ENCODE peak calls at places on chromosomes 1 and 21, in four cellular contexts. T is CD8-positive, alpha-beta T cell; A is fibroblast of lung; O is RWPE2. C is an unnamed sample.
A peak's percentile ranks its signal among the peaks of the same experiment; 100 is the strongest.

GRCh38 chr1:165697491-165697880 is 876 bp downstream of the ALDH9A1 start:
- DNase-seq in O (no peak), A (no peak), T (no peak), C (no peak)

GRCh38 chr1:17834561-17835100 is 79.5 kb downstream of the ACTL8 start:
- DNase-seq in A (no peak), O (no peak), T (no peak), C (peak; percentile 43)

GRCh38 chr1:71658295-71658694 is 577.5 kb upstream of the ZRANB2 start:
- DNase-seq in A (peak; percentile 51), O (no peak), T (no peak), C (no peak)

GRCh38 chr1:59709333-59709732 is 105.4 kb upstream of the HOOK1 start:
- DNase-seq in O (no peak), A (no peak), T (no peak), C (no peak)

GRCh38 chr21:25428537-25428936 is 178.7 kb downstream of the MRPL39 start:
- DNase-seq in O (no peak), T (no peak), A (peak; percentile 1), C (no peak)

GRCh38 chr1:153386500-153386901 is 4.4 kb downstream of the S100A8 start:
- DNase-seq in O (no peak), T (no peak), A (no peak), C (no peak)

GRCh38 chr1:28370220-28371010 is 875 bp downstream of the PHACTR4 start:
- DNase-seq in O (no peak), A (peak; percentile 41), T (peak; percentile 3), C (no peak)

GRCh38 chr21:19275065-19275464 is 871.5 kb upstream of the TMPRSS15 start:
- DNase-seq in T (no peak), A (no peak), O (no peak), C (no peak)

GRCh38 chr21:41133896-41134522 is 34.0 kb upstream of the BACE2 start:
- DNase-seq in O (no peak), T (no peak), A (peak; percentile 52), C (no peak)

GRCh38 chr1:28512058-28512611 is 6.3 kb downstream of the RCC1 start:
- DNase-seq in O (no peak), A (peak; percentile 35), T (no peak), C (no peak)

GRCh38 chr1:186055846-186056245 is 319.2 kb downstream of the TPR start:
- DNase-seq in A (peak; percentile 24), O (no peak), T (no peak), C (no peak)

GRCh38 chr1:153364181-153364580 is 6.5 kb downstream of the S100A9 start:
- DNase-seq in T (no peak), A (no peak), O (no peak), C (no peak)

GRCh38 chr1:21397813-21398188 is 42.1 kb upstream of the NBPF3 start:
- DNase-seq in T (no peak), O (no peak), A (no peak), C (no peak)

GRCh38 chr21:40512590-40512989 is 334.4 kb downstream of the DSCAM start:
- DNase-seq in T (no peak), A (no peak), O (no peak), C (no peak)

GRCh38 chr1:241630899-241631298 is 9.3 kb downstream of the CHML start:
- DNase-seq in T (no peak), O (no peak), A (no peak), C (no peak)

GRCh38 chr1:53559854-53560571 is 100.8 kb downstream of the DMRTB1 start:
- DNase-seq in A (no peak), T (no peak), O (peak; percentile 37), C (peak; percentile 40)

GRCh38 chr1:221774054-221774842 is 32.4 kb upstream of the DUSP10 start:
- DNase-seq in T (no peak), O (no peak), A (no peak), C (no peak)

GRCh38 chr1:29636936-29637335 is 400.6 kb downstream of the PTPRU start:
- DNase-seq in O (no peak), T (no peak), A (no peak), C (no peak)

GRCh38 chr1:43747736-43748135 is 40.4 kb downstream of the ST3GAL3 start:
- DNase-seq in T (no peak), A (no peak), O (no peak), C (no peak)

GRCh38 chr1:22671999-22672398 is 19.0 kb downstream of the C1QB start:
- DNase-seq in O (no peak), A (no peak), T (no peak), C (no peak)

GRCh38 chr1:21229246-21230000 is 52.7 kb upstream of the EIF4G3 start:
- DNase-seq in A (peak; percentile 36), T (no peak), O (no peak), C (no peak)

GRCh38 chr1:240070188-240070587 is 21.5 kb upstream of the FMN2 start:
- DNase-seq in T (no peak), A (no peak), O (no peak), C (no peak)

GRCh38 chr1:2566106-2567045 is 10.2 kb downstream of the TNFRSF14 start:
- DNase-seq in A (no peak), T (no peak), O (no peak), C (no peak)

GRCh38 chr1:42319128-42319851 is 15.7 kb downstream of the FOXJ3 start:
- DNase-seq in T (no peak), A (peak; percentile 45), O (no peak), C (no peak)

GRCh38 chr1:215111916-215112315 is 29.4 kb downstream of the KCNK2 start:
- DNase-seq in A (no peak), O (no peak), T (no peak), C (no peak)

GRCh38 chr1:159430985-159431384 is 1.0 kb upstream of the OR10J4 start:
- DNase-seq in O (no peak), A (no peak), T (no peak), C (no peak)

GRCh38 chr1:29330089-29330488 is 93.8 kb downstream of the PTPRU start:
- DNase-seq in O (no peak), A (no peak), T (no peak), C (peak; percentile 37)

GRCh38 chr21:26966978-26967913 is at the start of gene ADAMTS5:
- DNase-seq in A (peak; percentile 77), O (peak; percentile 39), T (no peak), C (peak; percentile 64)

GRCh38 chr1:6857831-6858230 is 72.6 kb downstream of the CAMTA1 start:
- DNase-seq in O (no peak), A (no peak), T (no peak), C (no peak)

GRCh38 chr1:200180821-200181220 is 153.3 kb downstream of the NR5A2 start:
- DNase-seq in A (peak; percentile 80), O (no peak), T (no peak), C (no peak)

GRCh38 chr1:8874230-8875201 is 4.0 kb downstream of the ENO1 start:
- DNase-seq in O (no peak), T (no peak), A (peak; percentile 61), C (no peak)

GRCh38 chr1:2248127-2248826 is 20.2 kb downstream of the SKI start:
- DNase-seq in A (no peak), O (no peak), T (no peak), C (peak; percentile 84)

GRCh38 chr1:58909162-58909560 is 125.3 kb upstream of the JUN start:
- DNase-seq in T (no peak), O (no peak), A (peak; percentile 51), C (no peak)

GRCh38 chr1:147072371-147073061 is 99.8 kb downstream of the PRKAB2 start:
- DNase-seq in O (no peak), T (no peak), A (peak; percentile 17), C (peak; percentile 62)

GRCh38 chr1:47182681-47183235 is 7.1 kb downstream of the PDZK1IP1 start:
- DNase-seq in T (no peak), O (peak; percentile 31), A (no peak), C (peak; percentile 46)
- H3K27ac ChIP-seq in T (no peak overlapping the region), O (no peak overlapping the region), A (no peak overlapping the region), C (no peak overlapping the region)

DNA sequence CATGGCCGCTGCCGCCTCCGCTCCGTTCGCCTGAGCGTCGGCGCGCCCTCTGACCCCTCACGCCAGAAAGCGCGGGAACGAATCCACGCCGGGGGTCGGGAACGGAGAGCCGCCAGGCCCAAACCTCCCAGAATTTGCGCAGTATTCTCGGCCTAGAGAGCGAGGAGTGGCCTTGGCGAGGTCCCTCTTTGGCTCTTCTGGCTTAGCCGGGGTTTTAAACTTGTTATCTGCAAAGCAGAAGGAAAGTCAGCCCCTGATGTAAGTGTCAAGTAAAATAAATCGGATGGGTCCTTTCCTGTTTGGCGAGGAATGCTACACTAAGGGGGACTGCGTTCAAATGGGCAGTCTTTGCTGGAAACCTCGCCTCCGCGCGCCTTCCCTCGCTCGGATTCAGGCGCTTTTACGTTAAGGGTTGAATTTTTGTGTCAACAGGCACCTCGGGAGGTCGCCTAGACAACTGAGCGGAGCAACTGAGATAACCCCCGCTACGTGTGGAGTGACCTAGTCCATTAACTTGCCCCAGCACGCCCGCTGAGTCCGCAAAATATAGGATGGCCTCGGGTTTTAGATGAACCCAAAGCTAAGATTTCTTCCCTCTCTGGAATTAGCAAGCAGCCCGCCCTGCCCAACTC is 1.1 kb downstream of the HSF2BP start:
- DNase-seq in A (no peak), O (no peak), T (no peak), C (no peak)
- H3K4me3 ChIP-seq in A (no peak overlapping the region), O (no peak overlapping the region), T (no peak overlapping the region), C (no peak overlapping the region)

GRCh38 chr1:168225476-168226190 is at the start of gene SFT2D2:
- DNase-seq in A (peak; percentile 69), O (peak; percentile 69), T (peak; percentile 73), C (peak; percentile 93)

GRCh38 chr1:168224991-168225390 is 813 bp upstream of the SFT2D2 start:
- DNase-seq in A (no peak), O (no peak), T (no peak), C (no peak)

GRCh38 chr1:168227620-168228019 is 1.8 kb downstream of the SFT2D2 start:
- DNase-seq in O (no peak), A (no peak), T (no peak), C (no peak)

GRCh38 chr1:168230709-168231108 is 4.9 kb downstream of the SFT2D2 start:
- DNase-seq in A (no peak), T (no peak), O (no peak), C (no peak)

DNA sequence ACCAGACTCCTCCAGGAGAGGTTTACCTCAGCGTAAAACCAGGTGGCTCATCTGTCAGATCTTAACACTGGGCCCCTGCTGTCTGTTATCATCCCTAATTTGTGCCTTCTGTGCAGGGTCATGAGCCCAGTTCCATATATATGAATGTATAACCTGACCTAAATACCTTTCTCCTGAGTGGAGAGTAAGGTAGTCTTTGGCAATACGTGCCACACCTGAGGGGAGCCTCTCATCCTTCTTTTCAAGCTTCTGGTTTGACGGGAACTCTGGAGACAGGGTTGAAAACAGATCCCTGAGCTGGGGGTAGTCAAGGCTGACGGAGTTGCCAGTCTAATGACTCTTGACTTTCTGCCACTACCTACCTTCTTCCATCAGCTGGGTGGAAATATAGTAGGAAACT is 4.1 kb downstream of the SFT2D2 start:
- DNase-seq in A (no peak), T (no peak), O (no peak), C (no peak)
- H3K4me1 ChIP-seq in A (no peaks in the 10 kb centered on the region), T (peaks cover 37% of the 10 kb centered on the region), O (peaks cover 33% of the 10 kb centered on the region), C (peaks cover 36% of the 10 kb centered on the region)

GRCh38 chr1:208203848-208204609 is 40.2 kb downstream of the PLXNA2 start:
- DNase-seq in A (peak; percentile 36), O (no peak), T (no peak), C (no peak)

GRCh38 chr1:208201241-208201640 is 42.9 kb downstream of the PLXNA2 start:
- DNase-seq in A (peak; percentile 91), T (no peak), O (no peak), C (no peak)

GRCh38 chr1:208203127-208203847 is 40.9 kb downstream of the PLXNA2 start:
- DNase-seq in A (peak; percentile 58), O (no peak), T (no peak), C (peak; percentile 77)

GRCh38 chr1:208204779-208205178 is 39.4 kb downstream of the PLXNA2 start:
- DNase-seq in O (no peak), A (no peak), T (no peak), C (no peak)

GRCh38 chr1:208202333-208202987 is 41.7 kb downstream of the PLXNA2 start:
- DNase-seq in O (no peak), T (no peak), A (no peak), C (no peak)
- H3K27ac ChIP-seq in O (peak overlapping the region; percentile 77), T (no peak overlapping the region), A (no peak overlapping the region), C (peak overlapping the region; percentile 61)